ENCODE peak calls at places on chromosomes 3 and 15, in seven cellular contexts. X is T-helper 9 cell; S is effector CD4-positive, alpha-beta T cell; P is RPMI8226; I is stimulated activated CD4-positive, alpha-beta T cell treated with anti-CD3 and anti-CD28 coated beads, Interleukin-15, amount 100 ng/mL, for 1 hour; H is MCF 10A; B is putamen. J is an unnamed sample.

GRCh38 chr15:69729167-69729748 is 276.6 kb downstream of the RPLP1 start:
- DNase-seq in X (peak), S (peak), P (peak), I (peak), H (peak), B (no peak), J (peak)

GRCh38 chr15:23416349-23417276 is 30.4 kb downstream of the GOLGA6L2 start:
- DNase-seq in X (no peak), S (no peak), P (peak), I (no peak), H (no peak), B (no peak), J (no peak)

GRCh38 chr3:48022178-48022577 is 6.0 kb upstream of the MAP4 start:
- DNase-seq in X (no peak), S (no peak), P (no peak), I (no peak), H (no peak), B (no peak), J (no peak)

GRCh38 chr3:45134758-45135521 is 11.2 kb downstream of the CDCP1 start:
- DNase-seq in X (no peak), S (no peak), P (no peak), I (no peak), H (no peak), B (no peak), J (no peak)

GRCh38 chr15:89187911-89188514 is 33.4 kb downstream of the RLBP1 start:
- DNase-seq in X (no peak), S (no peak), P (no peak), I (no peak), H (no peak), B (no peak), J (no peak)

GRCh38 chr3:31377045-31377642 is 155.6 kb upstream of the STT3B start:
- DNase-seq in X (no peak), S (no peak), P (no peak), I (no peak), H (peak), B (no peak), J (peak)

GRCh38 chr3:124296416-124296815 is 304.5 kb upstream of the ROPN1 start:
- DNase-seq in X (no peak), S (no peak), P (no peak), I (no peak), H (no peak), B (no peak), J (no peak)

GRCh38 chr3:61841111-61841845 is 279.9 kb downstream of the PTPRG start:
- DNase-seq in X (no peak), S (no peak), P (no peak), I (no peak), H (peak), B (no peak), J (no peak)

GRCh38 chr3:127680146-127680661 is 7.5 kb downstream of the ABTB1 start:
- DNase-seq in X (no peak), S (no peak), P (no peak), I (no peak), H (no peak), B (no peak), J (peak)